ENCODE peak calls at places on chromosome 16, in five cellular contexts. T is H9, Z is H1, R is neuronal stem cell, H is mesenchymal stem cell. B is an unnamed sample.

GRCh38 chr16:2365895-2366294 is 25.4 kb upstream of the ABCA3 start:
- DNase-seq in T (no peak), H (peak), Z (no peak), R (no peak), B (peak)

GRCh38 chr16:2516391-2517240 is 2.9 kb downstream of the ATP6V0C start:
- DNase-seq in T (no peak), Z (no peak), H (peak), R (no peak), B (peak)

GRCh38 chr16:21704733-21705132 is 41.0 kb downstream of the OTOA start:
- DNase-seq in R (no peak), Z (no peak), H (no peak), T (no peak), B (no peak)

GRCh38 chr16:86338403-86339115 is 171.8 kb upstream of the FOXF1 start:
- DNase-seq in Z (no peak), R (no peak), H (no peak), T (no peak), B (no peak)

GRCh38 chr16:22356930-22357634 is 17.3 kb downstream of the CDR2 start:
- DNase-seq in Z (no peak), H (peak), R (no peak), T (no peak), B (no peak)

GRCh38 chr16:50213939-50214519 is 52.3 kb upstream of the ADCY7 start:
- DNase-seq in R (peak), H (peak), T (no peak), Z (no peak), B (peak)

GRCh38 chr16:2156025-2156848 is 655 bp downstream of the TRAF7 start:
- DNase-seq in H (peak), R (no peak), T (no peak), Z (no peak), B (peak)

GRCh38 chr16:6836771-6837170 is 495.9 kb upstream of the RBFOX1 start:
- DNase-seq in T (no peak), R (no peak), H (no peak), Z (no peak), B (no peak)

GRCh38 chr16:46573008-46573833 is 48.0 kb downstream of the SHCBP1 start:
- DNase-seq in Z (no peak), T (peak), H (peak), R (no peak), B (peak)

GRCh38 chr16:772959-773358 is 12.4 kb downstream of the MSLN start:
- DNase-seq in Z (no peak), H (no peak), R (no peak), T (no peak), B (no peak)

GRCh38 chr16:56776562-56776961 is 46.6 kb downstream of the NUP93 start:
- DNase-seq in R (no peak), T (no peak), Z (no peak), H (no peak), B (no peak)

GRCh38 chr16:80990577-80990976 is 16.1 kb downstream of the CMC2 start:
- DNase-seq in H (no peak), R (no peak), T (no peak), Z (no peak), B (no peak)

GRCh38 chr16:85465328-85466307 is 147.5 kb upstream of the GSE1 start:
- DNase-seq in Z (no peak), R (no peak), T (no peak), H (no peak), B (peak)

GRCh38 chr16:12868169-12868568 is 33.2 kb upstream of the SHISA9 start:
- DNase-seq in Z (no peak), H (no peak), R (no peak), T (no peak), B (no peak)

GRCh38 chr16:46748775-46749705 is 896 bp upstream of the MYLK3 start:
- DNase-seq in T (no peak), Z (no peak), H (peak), R (no peak), B (no peak)

GRCh38 chr16:28186752-28187151 is 25.0 kb downstream of the XPO6 start:
- DNase-seq in T (no peak), Z (no peak), R (no peak), H (peak), B (peak)

GRCh38 chr16:25006504-25007055 is 8.6 kb downstream of the ARHGAP17 start:
- DNase-seq in Z (no peak), R (no peak), T (no peak), H (peak), B (peak)

GRCh38 chr16:68995011-68995504 is 110.4 kb upstream of the HAS3 start:
- DNase-seq in H (peak), Z (no peak), T (peak), R (no peak), B (peak)

GRCh38 chr16:200388-200787 is 20.1 kb downstream of the HBQ1 start:
- DNase-seq in Z (no peak), R (no peak), H (peak), T (no peak), B (peak)

GRCh38 chr16:48383877-48384304 is 1.3 kb downstream of the SIAH1 start:
- DNase-seq in T (no peak), R (no peak), Z (no peak), H (peak), B (no peak)

GRCh38 chr16:11218324-11218962 is 37.6 kb downstream of the SOCS1 start:
- DNase-seq in R (no peak), H (no peak), T (no peak), Z (no peak), B (peak)

GRCh38 chr16:9061358-9061813 is 30.1 kb upstream of the HAPSTR1 start:
- DNase-seq in H (peak), R (no peak), T (no peak), Z (no peak), B (peak)

GRCh38 chr16:29925173-29925804 is 737 bp downstream of the KCTD13 start:
- DNase-seq in R (peak), T (no peak), Z (no peak), H (peak), B (no peak)

GRCh38 chr16:80319181-80319580 is 221.6 kb upstream of the DYNLRB2 start:
- DNase-seq in Z (no peak), T (no peak), R (no peak), H (no peak), B (no peak)

GRCh38 chr16:8686031-8686621 is 11.7 kb downstream of the ABAT start:
- DNase-seq in R (peak), T (no peak), Z (no peak), H (no peak), B (no peak)

GRCh38 chr16:75550211-75550662 is 5.8 kb downstream of the TMEM231 start:
- DNase-seq in T (peak), H (peak), Z (no peak), R (no peak), B (peak)

GRCh38 chr16:11572301-11572995 is 14.3 kb downstream of the LITAF start:
- DNase-seq in Z (no peak), T (no peak), H (no peak), R (no peak), B (no peak)

GRCh38 chr16:28878083-28878926 is at the start of gene ATP2A1:
- DNase-seq in H (no peak), R (no peak), Z (no peak), T (no peak), B (no peak)

GRCh38 chr16:56789360-56789759 is 59.4 kb downstream of the NUP93 start:
- DNase-seq in T (no peak), R (no peak), H (no peak), Z (no peak), B (peak)

GRCh38 chr16:21279501-21279900 is 1.4 kb upstream of the CRYM start:
- DNase-seq in R (no peak), Z (no peak), H (no peak), T (no peak), B (no peak)

GRCh38 chr16:11361751-11362742 is 16.8 kb downstream of the RMI2 start:
- DNase-seq in H (no peak), Z (no peak), T (no peak), R (no peak), B (no peak)

GRCh38 chr16:23955088-23955487 is 119.3 kb downstream of the PRKCB start:
- DNase-seq in H (no peak), T (no peak), Z (no peak), R (no peak), B (no peak)

GRCh38 chr16:715448-716249 is 731 bp downstream of the METRN start:
- DNase-seq in Z (no peak), H (peak), R (no peak), T (peak), B (no peak)

GRCh38 chr16:75130150-75130771 is 13.7 kb upstream of the LDHD start:
- DNase-seq in Z (no peak), R (no peak), T (peak), H (no peak), B (no peak)

GRCh38 chr16:75789237-75789636 is 62.9 kb upstream of the CPHXL start:
- DNase-seq in Z (no peak), T (no peak), H (peak), R (peak), B (peak)

GRCh38 chr16:50178397-50179018 is 25.4 kb downstream of the TENT4B start:
- DNase-seq in Z (no peak), H (no peak), T (no peak), R (no peak), B (no peak)

DNA sequence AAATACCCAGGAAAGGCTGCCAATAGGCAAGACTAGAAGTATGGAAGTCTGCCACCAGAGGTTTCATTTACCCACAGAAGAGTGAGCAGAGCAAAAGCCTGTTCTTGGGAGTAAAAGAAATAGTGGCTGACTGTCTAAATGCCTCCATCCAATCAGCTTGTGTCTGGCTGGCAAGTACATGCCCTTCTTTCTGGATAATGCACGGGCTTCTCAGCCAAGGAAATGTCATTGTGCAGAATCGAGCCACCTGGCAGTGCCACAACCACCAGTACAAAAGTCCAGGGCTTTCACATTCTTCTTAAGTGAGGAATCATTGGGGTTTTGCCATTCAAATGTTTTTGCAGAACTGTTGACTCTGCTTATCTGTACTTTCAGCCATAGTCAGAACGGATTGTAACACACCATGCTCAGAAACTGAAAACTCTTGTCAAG is 10.1 kb upstream of the ERCC4 start:
- DNase-seq in H (no peak), R (no peak), T (no peak), Z (no peak), B (peak)
- H3K4ac ChIP-seq in H (no peak), R (no peak), T (no peak), Z (no peak), B (no peak)

GRCh38 chr16:70770291-70770967 is 30.5 kb downstream of the VAC14 start:
- DNase-seq in T (no peak), Z (no peak), R (no peak), H (peak), B (no peak)

GRCh38 chr16:70769131-70769530 is 31.8 kb downstream of the VAC14 start:
- DNase-seq in H (no peak), Z (no peak), T (no peak), R (no peak), B (no peak)

GRCh38 chr16:70770968-70771552 is 29.9 kb downstream of the VAC14 start:
- DNase-seq in Z (peak), T (peak), R (peak), H (peak), B (peak)

GRCh38 chr16:70768205-70768580 is 32.8 kb downstream of the VAC14 start:
- DNase-seq in R (no peak), Z (no peak), T (no peak), H (no peak), B (no peak)

GRCh38 chr16:70769761-70770160 is 31.2 kb downstream of the VAC14 start:
- DNase-seq in H (no peak), R (no peak), T (no peak), Z (no peak), B (no peak)
- H3K4ac ChIP-seq in H (no peak), R (no peak), T (no peak), Z (no peak), B (peak)

GRCh38 chr16:87849419-87850008 is 19.8 kb downstream of the SLC7A5 start:
- DNase-seq in R (no peak), Z (no peak), H (no peak), T (no peak), B (no peak)

GRCh38 chr16:87848676-87849345 is 20.5 kb downstream of the SLC7A5 start:
- DNase-seq in T (no peak), R (no peak), H (no peak), Z (no peak), B (no peak)

GRCh38 chr16:87850009-87851006 is 19.0 kb downstream of the SLC7A5 start:
- DNase-seq in R (peak), T (peak), H (peak), Z (peak), B (peak)

GRCh38 chr16:87851601-87852000 is 17.7 kb downstream of the SLC7A5 start:
- DNase-seq in H (no peak), R (no peak), Z (peak), T (no peak), B (no peak)

GRCh38 chr16:87851141-87851587 is 18.1 kb downstream of the SLC7A5 start:
- DNase-seq in T (no peak), R (no peak), H (no peak), Z (no peak), B (no peak)
- H3K4ac ChIP-seq in T (no peak), R (no peak), H (no peak), Z (no peak), B (peak)

DNA sequence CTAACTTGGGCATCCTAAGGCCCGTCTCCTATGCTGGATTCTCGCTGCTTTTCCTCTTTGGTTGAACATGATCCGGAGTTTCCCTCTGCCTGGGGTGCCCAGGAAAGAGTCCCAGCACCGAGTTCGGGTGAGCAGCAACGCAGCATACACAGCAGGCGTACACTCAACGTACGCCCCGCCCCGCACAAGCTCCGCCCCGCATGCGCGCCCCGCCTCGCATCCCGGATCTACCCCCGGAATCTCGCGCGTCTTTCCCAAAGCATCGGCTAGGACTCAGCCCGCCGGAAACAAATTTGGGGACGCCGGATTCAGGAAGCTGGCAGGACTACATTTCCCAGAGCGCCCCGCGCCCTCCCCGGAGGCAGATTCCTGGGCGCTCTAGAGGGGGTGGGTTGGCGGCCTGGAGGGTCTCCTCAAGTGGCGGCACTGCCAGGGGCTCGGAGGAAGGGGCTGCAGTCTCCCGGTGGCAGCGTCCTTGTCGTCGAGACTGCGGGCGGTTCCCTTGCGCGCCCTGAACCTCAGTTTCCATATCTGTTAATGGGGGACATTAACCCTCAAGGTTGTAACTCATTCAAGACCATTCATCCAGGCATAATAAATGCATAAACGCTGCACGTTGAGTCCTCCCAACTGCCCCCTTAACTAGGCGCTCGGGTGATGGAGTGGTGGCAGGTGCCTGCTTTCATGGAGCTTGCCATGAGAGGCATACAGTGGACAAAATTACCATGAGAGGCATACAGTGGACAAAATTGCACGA is 1.8 kb upstream of the ZNF500 start:
- DNase-seq in R (peak), Z (peak), H (peak), T (peak), B (peak)
- H3K4ac ChIP-seq in R (no peak), Z (peak), H (peak), T (no peak), B (peak)

GRCh38 chr16:58195771-58196170 is 2.1 kb downstream of the CSNK2A2 start:
- DNase-seq in T (no peak), R (no peak), H (no peak), Z (no peak), B (no peak)

GRCh38 chr16:58198022-58198683 is at the start of gene CSNK2A2:
- DNase-seq in H (peak), Z (peak), T (peak), R (peak), B (peak)

GRCh38 chr16:58195344-58195743 is 2.6 kb downstream of the CSNK2A2 start:
- DNase-seq in Z (no peak), R (no peak), H (no peak), T (no peak), B (no peak)

GRCh38 chr16:58197314-58198012 is 443 bp downstream of the CSNK2A2 start:
- DNase-seq in T (no peak), Z (peak), R (peak), H (peak), B (no peak)

DNA sequence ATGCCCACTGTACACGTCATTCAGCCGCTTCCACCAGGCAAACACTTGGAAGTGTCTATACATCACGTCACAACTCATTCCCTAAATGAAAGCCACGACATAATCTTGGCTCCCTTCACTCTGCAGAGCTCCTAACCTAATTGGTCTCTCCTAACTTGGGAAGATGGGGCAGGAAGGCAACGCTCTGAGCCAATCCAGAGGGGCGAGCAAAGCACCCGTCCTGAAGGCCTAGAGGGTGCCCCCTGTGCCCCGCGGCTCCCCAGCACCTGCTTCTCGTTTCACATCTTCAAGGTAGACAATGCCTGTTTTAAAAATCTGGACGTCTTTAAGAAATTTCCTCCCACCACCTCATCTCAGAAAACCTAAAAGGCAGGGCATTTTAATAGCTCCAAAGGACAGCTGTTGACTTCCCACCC is 1.0 kb downstream of the CSNK2A2 start:
- DNase-seq in R (no peak), H (peak), T (no peak), Z (no peak), B (peak)
- H3K4ac ChIP-seq in R (no peak), H (no peak), T (no peak), Z (no peak), B (peak)

DNA sequence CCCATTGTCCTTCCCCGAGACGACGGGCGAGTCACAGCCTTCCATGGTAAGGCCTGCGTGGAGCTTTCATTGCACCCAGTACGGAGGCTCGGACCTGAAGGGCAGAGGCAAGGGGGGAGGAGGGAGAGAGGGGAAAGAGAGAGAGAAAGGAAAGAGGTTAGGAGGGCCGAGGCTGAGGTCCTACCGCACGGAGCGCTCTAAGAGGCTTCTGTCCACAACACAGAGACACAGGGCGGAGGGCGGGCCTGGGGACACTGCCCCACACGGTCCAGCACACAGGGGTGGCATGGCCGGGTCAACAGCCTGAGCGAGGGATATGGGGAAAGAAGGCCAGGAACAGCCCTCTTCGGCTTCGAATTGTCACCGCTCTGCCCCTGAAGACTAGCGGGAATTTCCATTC is 87.8 kb downstream of the ZFHX3 start:
- DNase-seq in Z (no peak), H (no peak), R (no peak), T (no peak), B (no peak)
- H3K4ac ChIP-seq in Z (peak), H (no peak), R (no peak), T (no peak), B (no peak)

DNA sequence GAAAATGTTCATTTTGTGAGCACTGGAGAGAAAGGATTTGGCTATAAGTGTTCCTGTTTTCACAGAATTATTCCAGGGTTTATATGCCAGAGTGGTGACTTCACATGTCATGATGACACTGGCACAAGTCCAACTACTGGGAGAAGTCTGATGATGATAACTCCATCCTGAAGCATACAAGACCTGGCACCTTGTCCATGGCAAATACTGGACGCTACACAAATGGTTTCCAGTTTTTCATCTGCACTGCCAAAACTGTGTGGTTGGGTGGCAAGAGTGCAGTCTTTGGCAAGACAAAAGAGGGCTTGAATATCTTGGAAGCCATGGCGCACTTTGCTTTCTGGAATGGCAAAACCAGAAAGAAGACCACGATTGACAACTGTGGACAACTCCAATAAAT is 385.0 kb downstream of the CDH11 start:
- DNase-seq in Z (no peak), T (no peak), H (no peak), R (no peak), B (no peak)
- H3K4ac ChIP-seq in Z (no peak), T (no peak), H (no peak), R (no peak), B (no peak)